ENCODE peak calls at places on chromosomes 1 and 21, in nine cellular contexts. A is PC-9; S is EL; Y is NCI-H345; J is NCI-H2029; P is Daoy; V is CD4-positive, alpha-beta T cell; I is DND-41; B is stimulated activated CD4-positive, alpha-beta T cell treated with anti-CD3 and anti-CD28 coated beads, Interleukin-2, amount 100 ng/mL, for 24 hours. X is an unnamed sample.

GRCh38 chr21:21921410-21922232 is 923.4 kb downstream of the NCAM2 start:
- DNase-seq in A (no peak), S (peak; percentile 27), Y (peak; percentile 33), J (peak; percentile 4), P (no peak), V (no peak), I (no peak), B (no peak), X (no peak)

GRCh38 chr1:62286778-62287224 is 32.4 kb downstream of the KANK4 start:
- DNase-seq in A (peak; percentile 65), S (peak; percentile 19), Y (peak; percentile 15), J (no peak), P (peak; percentile 16), V (no peak), I (no peak), B (no peak), X (no peak)

GRCh38 chr1:7566417-7567375 is 204.4 kb upstream of the VAMP3 start:
- DNase-seq in A (no peak), S (no peak), Y (no peak), J (no peak), P (no peak), V (no peak), I (no peak), B (no peak), X (no peak)

GRCh38 chr1:223363856-223364684 is at the start of gene SUSD4:
- DNase-seq in A (no peak), S (peak; percentile 20), Y (peak; percentile 93), J (peak; percentile 53), P (peak; percentile 84), V (peak; percentile 61), I (peak; percentile 81), B (peak; percentile 72), X (peak; percentile 84)

GRCh38 chr1:147078606-147079399 is 93.5 kb downstream of the PRKAB2 start:
- DNase-seq in A (no peak), S (no peak), Y (no peak), J (no peak), P (no peak), V (no peak), I (no peak), B (peak; percentile 12), X (no peak)

GRCh38 chr1:92708368-92708950 is 76.4 kb downstream of the EVI5 start:
- DNase-seq in A (no peak), S (no peak), Y (no peak), J (peak; percentile 35), P (no peak), V (no peak), I (no peak), B (no peak), X (no peak)

GRCh38 chr1:29802181-29803068 is 566.1 kb downstream of the PTPRU start:
- DNase-seq in A (no peak), S (no peak), Y (peak; percentile 37), J (no peak), P (no peak), V (no peak), I (no peak), B (no peak), X (peak; percentile 23)

GRCh38 chr1:40976952-40977690 is 2.4 kb upstream of the CTPS1 start:
- DNase-seq in A (no peak), S (peak; percentile 89), Y (no peak), J (no peak), P (no peak), V (no peak), I (no peak), B (no peak), X (no peak)

GRCh38 chr1:41314781-41315481 is 46.3 kb upstream of the FOXO6 start:
- DNase-seq in A (no peak), S (peak; percentile 31), Y (no peak), J (no peak), P (no peak), V (no peak), I (no peak), B (no peak), X (no peak)

GRCh38 chr1:4851666-4852065 is 197.3 kb downstream of the AJAP1 start:
- DNase-seq in A (no peak), S (no peak), Y (no peak), J (no peak), P (no peak), V (no peak), I (no peak), B (no peak), X (no peak)

GRCh38 chr1:60924165-60924564 is 158.2 kb upstream of the NFIA start:
- DNase-seq in A (no peak), S (no peak), Y (no peak), J (no peak), P (no peak), V (no peak), I (no peak), B (no peak), X (no peak)

GRCh38 chr1:151980287-151981177 is 13.1 kb downstream of the S100A10 start:
- DNase-seq in A (peak; percentile 47), S (peak; percentile 86), Y (no peak), J (no peak), P (peak; percentile 92), V (no peak), I (no peak), B (no peak), X (no peak)

GRCh38 chr21:34522284-34522683 is 10.3 kb upstream of the KCNE1 start:
- DNase-seq in A (no peak), S (no peak), Y (no peak), J (no peak), P (no peak), V (no peak), I (no peak), B (no peak), X (no peak)

GRCh38 chr1:11652203-11652780 is 1.9 kb downstream of the FBXO2 start:
- DNase-seq in A (no peak), S (no peak), Y (no peak), J (no peak), P (no peak), V (no peak), I (no peak), B (no peak), X (no peak)

GRCh38 chr1:233520510-233521191 is 93.3 kb upstream of the KCNK1 start:
- DNase-seq in A (peak; percentile 91), S (peak; percentile 7), Y (no peak), J (no peak), P (peak; percentile 80), V (no peak), I (no peak), B (no peak), X (no peak)

GRCh38 chr1:160400284-160400645 is at the start of gene VANGL2:
- DNase-seq in A (no peak), S (peak; percentile 14), Y (peak; percentile 71), J (no peak), P (peak; percentile 86), V (peak; percentile 28), I (peak; percentile 76), B (peak; percentile 66), X (peak; percentile 47)

GRCh38 chr1:156747737-156748669 is 3.5 kb downstream of the HDGF start:
- DNase-seq in A (no peak), S (peak; percentile 45), Y (no peak), J (no peak), P (peak; percentile 71), V (no peak), I (no peak), B (no peak), X (no peak)

GRCh38 chr1:43779266-43779665 is 71.9 kb downstream of the ST3GAL3 start:
- DNase-seq in A (no peak), S (no peak), Y (no peak), J (no peak), P (no peak), V (no peak), I (no peak), B (no peak), X (no peak)

GRCh38 chr1:47804127-47804526 is 193.1 kb downstream of the TRABD2B start:
- DNase-seq in A (no peak), S (no peak), Y (no peak), J (peak; percentile 76), P (peak; percentile 24), V (no peak), I (no peak), B (no peak), X (peak; percentile 74)

GRCh38 chr1:51543877-51544276 is 24.8 kb upstream of the EPS15 start:
- DNase-seq in A (peak; percentile 67), S (no peak), Y (no peak), J (no peak), P (no peak), V (no peak), I (no peak), B (no peak), X (no peak)

GRCh38 chr1:115114308-115114707 is 25.0 kb upstream of the TSPAN2 start:
- DNase-seq in A (peak; percentile 90), S (peak; percentile 36), Y (no peak), J (peak; percentile 17), P (peak; percentile 91), V (no peak), I (no peak), B (no peak), X (peak; percentile 39)

GRCh38 chr1:54287176-54287650 is 87.2 kb downstream of the MRPL37 start:
- DNase-seq in A (no peak), S (peak; percentile 40), Y (peak; percentile 69), J (peak; percentile 89), P (peak; percentile 95), V (peak; percentile 43), I (peak; percentile 90), B (peak; percentile 67), X (no peak)

GRCh38 chr1:201582261-201582951 is 43.5 kb downstream of the NAV1 start:
- DNase-seq in A (no peak), S (peak; percentile 83), Y (peak; percentile 32), J (peak; percentile 33), P (peak; percentile 74), V (no peak), I (no peak), B (no peak), X (no peak)

GRCh38 chr1:112614460-112615065 is 4.4 kb downstream of the ST7L start:
- DNase-seq in A (no peak), S (peak; percentile 60), Y (peak; percentile 3), J (no peak), P (peak; percentile 44), V (no peak), I (peak; percentile 20), B (no peak), X (no peak)

GRCh38 chr1:41576620-41577019 is 92.1 kb upstream of the EDN2 start:
- DNase-seq in A (no peak), S (no peak), Y (no peak), J (no peak), P (peak; percentile 38), V (no peak), I (no peak), B (no peak), X (no peak)

GRCh38 chr1:213332491-213332890 is 281.4 kb downstream of the RPS6KC1 start:
- DNase-seq in A (no peak), S (no peak), Y (no peak), J (no peak), P (no peak), V (no peak), I (peak; percentile 6), B (no peak), X (no peak)

GRCh38 chr21:44407493-44407892 is 47.8 kb upstream of the LRRC3 start:
- DNase-seq in A (no peak), S (no peak), Y (no peak), J (no peak), P (no peak), V (no peak), I (peak; percentile 27), B (peak; percentile 33), X (no peak)

GRCh38 chr1:165842363-165843129 is 15.1 kb downstream of the UCK2 start:
- DNase-seq in A (no peak), S (peak; percentile 56), Y (peak; percentile 71), J (peak; percentile 34), P (peak; percentile 75), V (no peak), I (peak; percentile 84), B (peak; percentile 18), X (peak; percentile 37)

GRCh38 chr1:8460132-8460544 is 142.2 kb downstream of the SLC45A1 start:
- DNase-seq in A (no peak), S (no peak), Y (no peak), J (no peak), P (no peak), V (no peak), I (no peak), B (no peak), X (no peak)

GRCh38 chr21:15003463-15004135 is 61.2 kb downstream of the NRIP1 start:
- DNase-seq in A (no peak), S (no peak), Y (no peak), J (no peak), P (no peak), V (no peak), I (no peak), B (no peak), X (no peak)

GRCh38 chr1:228664399-228664914 is 70.8 kb upstream of the RHOU start:
- DNase-seq in A (no peak), S (peak; percentile 61), Y (peak; percentile 83), J (peak; percentile 61), P (peak; percentile 70), V (peak; percentile 66), I (peak; percentile 77), B (peak; percentile 81), X (peak; percentile 32)

X was measured in NCI-H510A.